ENCODE peak calls at places on chromosomes 5 and 9, in six cellular contexts. W, X, R, A, Z and G are unnamed samples.

GRCh38 chr5:74017786-74018211 is 391.8 kb downstream of the ARHGEF28 start:
- DNase-seq in W (no peak), X (no peak), R (no peak), A (no peak), Z (no peak), G (peak; percentile 74)

GRCh38 chr9:4061717-4062116 is 238.2 kb downstream of the GLIS3 start:
- DNase-seq in W (no peak), X (no peak), R (no peak), A (no peak), Z (no peak), G (no peak)

GRCh38 chr9:136048560-136049411 is 46.3 kb downstream of the NACC2 start:
- DNase-seq in W (no peak), X (no peak), R (no peak), A (no peak), Z (peak; percentile 69), G (no peak)

GRCh38 chr5:136123236-136123768 is 9.3 kb upstream of the SMAD5 start:
- DNase-seq in W (no peak), X (no peak), R (no peak), A (no peak), Z (no peak), G (no peak)

GRCh38 chr9:8613346-8613825 is 813.8 kb upstream of the DMAC1 start:
- DNase-seq in W (no peak), X (no peak), R (no peak), A (no peak), Z (no peak), G (no peak)

GRCh38 chr5:23820764-23821471 is 313.5 kb downstream of the PRDM9 start:
- DNase-seq in W (peak; percentile 21), X (no peak), R (peak; percentile 32), A (no peak), Z (no peak), G (peak; percentile 52)

GRCh38 chr9:35515766-35516165 is 25.9 kb downstream of the RUSC2 start:
- DNase-seq in W (no peak), X (no peak), R (no peak), A (no peak), Z (no peak), G (no peak)

GRCh38 chr5:179368806-179369529 is 23.7 kb upstream of the ADAMTS2 start:
- DNase-seq in W (no peak), X (no peak), R (no peak), A (no peak), Z (peak; percentile 51), G (no peak)

GRCh38 chr5:5126444-5126843 is 13.7 kb upstream of the ADAMTS16 start:
- DNase-seq in W (no peak), X (no peak), R (no peak), A (no peak), Z (no peak), G (peak; percentile 74)

GRCh38 chr5:53027913-53028312 is 38.8 kb downstream of the ITGA2 start:
- DNase-seq in W (no peak), X (no peak), R (peak; percentile 25), A (no peak), Z (no peak), G (no peak)

GRCh38 chr9:124264812-124265211 is 7.1 kb downstream of the NEK6 start:
- DNase-seq in W (no peak), X (no peak), R (peak; percentile 46), A (no peak), Z (no peak), G (peak; percentile 47)